ENCODE peak calls at places on chromosomes 12 and 14, in four cellular contexts. W is substantia nigra; I is AG10803; D is activated CD4-positive, alpha-beta T cell treated with anti-CD3 and anti-CD28 coated beads, Interleukin-2, amount 50 U/mL, for 48 hours. Z is an unnamed sample.

GRCh38 chr12:55641595-55641994 is 4.9 kb downstream of the OR10P1 start:
- DNase-seq in D (no peak), W (no peak), I (no peak), Z (no peak)

GRCh38 chr12:125280482-125281377 is 215.5 kb downstream of the AACS start:
- DNase-seq in I (no peak), W (no peak), D (no peak), Z (peak; percentile 5)

GRCh38 chr14:53953828-53954550 is 2.6 kb downstream of the BMP4 start:
- DNase-seq in D (peak; percentile 19), W (no peak), I (peak; percentile 15), Z (peak; percentile 71)

GRCh38 chr14:61555056-61555838 is 140.1 kb upstream of the HIF1A start:
- DNase-seq in W (no peak), D (no peak), I (peak; percentile 91), Z (peak; percentile 83)

GRCh38 chr14:94638330-94638729 is 26.1 kb downstream of the SERPINA3 start:
- DNase-seq in I (no peak), D (no peak), W (no peak), Z (peak; percentile 8)

GRCh38 chr14:102040153-102040552 is 46.7 kb downstream of the HSP90AA1 start:
- DNase-seq in D (no peak), W (no peak), I (no peak), Z (no peak)

GRCh38 chr12:117051380-117051779 is 47.8 kb downstream of the TESC start:
- DNase-seq in I (no peak), D (no peak), W (no peak), Z (no peak)

GRCh38 chr14:93104961-93105360 is 10.8 kb downstream of the ITPK1 start:
- DNase-seq in D (no peak), W (no peak), I (no peak), Z (no peak)

GRCh38 chr12:122423258-122424165 is 1.0 kb upstream of the CLIP1 start:
- DNase-seq in D (peak; percentile 20), W (peak; percentile 57), I (no peak), Z (peak; percentile 17)

GRCh38 chr12:12901158-12901791 is 9.9 kb downstream of the GPRC5A start:
- DNase-seq in I (peak; percentile 91), D (peak; percentile 30), W (no peak), Z (peak; percentile 83)

GRCh38 chr14:105328678-105329390 is 14.3 kb downstream of the PACS2 start:
- DNase-seq in D (no peak), W (no peak), I (no peak), Z (no peak)

GRCh38 chr14:80867091-80867490 is 74.4 kb downstream of the CEP128 start:
- DNase-seq in I (no peak), D (no peak), W (no peak), Z (peak; percentile 13)

GRCh38 chr14:44081146-44081545 is 425.9 kb downstream of the FSCB start:
- DNase-seq in D (no peak), W (no peak), I (no peak), Z (no peak)

GRCh38 chr14:44404021-44404420 is 103.1 kb downstream of the FSCB start:
- DNase-seq in I (no peak), D (no peak), W (no peak), Z (no peak)

GRCh38 chr14:35121026-35121886 is 534 bp downstream of the PPP2R3C start:
- DNase-seq in W (no peak), I (peak; percentile 6), D (peak; percentile 17), Z (peak; percentile 10)

GRCh38 chr12:18462437-18462836 is 201.1 kb downstream of the PIK3C2G start:
- DNase-seq in I (peak; percentile 93), W (peak; percentile 39), D (no peak), Z (peak; percentile 9)

GRCh38 chr12:21528953-21529352 is 2.9 kb downstream of the SPX start:
- DNase-seq in D (no peak), I (no peak), W (peak; percentile 10), Z (no peak)

GRCh38 chr12:65962921-65963883 is 138.9 kb downstream of the HMGA2 start:
- DNase-seq in D (peak; percentile 28), W (no peak), I (no peak), Z (peak; percentile 30)

GRCh38 chr12:93972411-93973208 is 175.8 kb upstream of the PLXNC1 start:
- DNase-seq in D (no peak), I (peak; percentile 82), W (no peak), Z (peak; percentile 94)

GRCh38 chr12:49776413-49776812 is 35.1 kb downstream of the TMBIM6 start:
- DNase-seq in D (peak; percentile 73), W (peak; percentile 63), I (peak; percentile 82), Z (peak; percentile 65)

Z was measured in RPMI7951.